ENCODE peak calls at places on chromosome 20, in nine cellular contexts. I is transverse colon, J is fibroblast of lung, K is A549, X is dorsolateral prefrontal cortex, Z is stomach, O is tibial artery, H is mesendoderm, Q is brain microvascular endothelial cell. C is an unnamed sample.
A peak's percentile ranks its signal among the peaks of the same experiment; 100 is the strongest.

GRCh38 chr20:9515761-9516657 is 1.6 kb downstream of the LAMP5 start:
- DNase-seq in I (no peak), Z (no peak), H (peak; percentile 59), K (no peak), J (no peak), Q (no peak), O (no peak), X (no peak), C (no peak)

GRCh38 chr20:56795492-56795891 is 166.4 kb downstream of the TFAP2C start:
- DNase-seq in H (no peak), J (no peak), Q (no peak), O (no peak), X (no peak), I (no peak), Z (no peak), K (no peak), C (no peak)

GRCh38 chr20:64146936-64147451 is 17.3 kb upstream of the MYT1 start:
- DNase-seq in Z (no peak), Q (no peak), H (no peak), K (no peak), I (no peak), X (no peak), J (no peak), O (no peak), C (no peak)

GRCh38 chr20:41249781-41250281 is 67.7 kb downstream of the ZHX3 start:
- DNase-seq in I (no peak), H (peak; percentile 90), Z (no peak), J (peak; percentile 78), K (peak; percentile 24), X (peak; percentile 56), O (no peak), Q (peak; percentile 45), C (no peak)

GRCh38 chr20:61599061-61599930 is 347.2 kb downstream of the CDH4 start:
- DNase-seq in O (no peak), Z (no peak), I (no peak), Q (no peak), H (no peak), J (no peak), X (no peak), K (no peak), C (no peak)

GRCh38 chr20:63520594-63520938 is at the start of gene PPDPF:
- DNase-seq in O (peak; percentile 69), Z (peak; percentile 89), Q (peak; percentile 53), H (peak; percentile 84), J (peak; percentile 80), K (peak; percentile 81), I (peak; percentile 89), X (peak; percentile 70), C (peak; percentile 34)

GRCh38 chr20:642398-643174 is 10.4 kb downstream of the SRXN1 start:
- DNase-seq in H (no peak), I (no peak), K (peak; percentile 43), O (no peak), Z (no peak), Q (no peak), J (no peak), X (peak; percentile 46), C (no peak)

GRCh38 chr20:57810511-57811372 is 100.9 kb upstream of the PMEPA1 start:
- DNase-seq in O (no peak), H (peak; percentile 56), X (no peak), Q (no peak), K (peak; percentile 60), Z (no peak), J (no peak), I (no peak), C (no peak)

GRCh38 chr20:20204326-20204725 is 152.0 kb downstream of the CFAP61 start:
- DNase-seq in J (no peak), K (no peak), H (no peak), Z (no peak), I (no peak), O (no peak), Q (no peak), X (no peak), C (no peak)

DNA sequence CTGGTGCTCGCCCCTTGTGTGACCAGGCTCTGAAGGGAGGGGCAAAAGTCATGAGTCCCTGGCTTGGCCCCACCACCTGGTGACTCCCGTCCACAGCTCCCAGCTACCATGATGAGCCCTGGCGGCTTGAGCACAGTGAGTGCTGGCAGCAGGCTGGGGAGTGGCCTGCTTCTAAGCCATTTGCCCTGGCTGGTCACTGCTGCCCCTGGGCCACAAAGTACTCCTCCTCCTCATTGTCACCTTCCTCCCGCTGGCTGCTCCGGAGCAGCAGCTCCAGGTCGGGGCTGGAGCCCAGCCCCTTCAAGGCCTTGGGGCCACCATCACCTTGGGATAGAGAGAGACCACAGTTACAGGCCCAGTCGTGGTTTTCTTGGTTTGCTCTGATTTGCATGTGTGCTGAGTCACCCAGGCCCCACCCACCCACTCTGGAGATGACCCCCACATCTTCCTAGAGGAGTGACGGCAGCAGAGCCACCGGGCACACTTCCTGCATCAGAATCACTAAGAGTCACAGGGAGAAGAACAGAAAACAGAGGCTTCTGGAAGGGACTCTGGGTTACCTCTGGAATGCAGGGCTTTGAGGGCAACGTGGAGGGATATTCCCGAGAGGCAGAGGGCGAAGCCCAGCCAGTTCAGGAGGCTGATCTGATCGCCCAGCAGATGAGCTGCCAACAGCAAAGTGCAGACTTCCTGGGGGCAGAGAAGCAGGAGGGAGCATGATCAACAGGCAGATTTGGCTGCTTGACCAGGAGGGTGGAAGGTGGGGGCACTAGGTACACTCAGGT is 42.1 kb upstream of the CDH22 start:
- DNase-seq in Z (no peak), Q (peak; percentile 95), K (peak; percentile 62), O (no peak), I (peak; percentile 37), H (peak; percentile 92), J (peak; percentile 92), X (no peak), C (peak; percentile 65)
- H3K27ac ChIP-seq in Z (no peak overlapping the region), Q (peak overlapping the region; percentile 89), K (peak overlapping the region; percentile 49), O (no peak overlapping the region), I (no peak overlapping the region), H (peak overlapping the region; percentile 75), J (peak overlapping the region; percentile 56), X (peak overlapping the region; percentile 71), C (peak overlapping the region; percentile 86)

GRCh38 chr20:32050851-32051556 is 1.0 kb upstream of the HCK start:
- DNase-seq in K (no peak), I (peak; percentile 44), Q (no peak), H (peak; percentile 33), Z (no peak), O (peak; percentile 49), J (no peak), X (no peak), C (no peak)

GRCh38 chr20:32052792-32053362 is 835 bp downstream of the HCK start:
- DNase-seq in Z (peak; percentile 49), O (peak; percentile 44), I (peak; percentile 55), H (no peak), K (no peak), Q (no peak), J (no peak), X (no peak), C (no peak)

GRCh38 chr20:32052090-32052791 is at the start of gene HCK:
- DNase-seq in J (no peak), O (peak; percentile 38), Q (no peak), K (no peak), X (no peak), Z (peak; percentile 29), I (peak; percentile 30), H (no peak), C (no peak)

GRCh38 chr20:32050324-32050723 is 1.7 kb upstream of the HCK start:
- DNase-seq in O (no peak), X (no peak), J (no peak), K (no peak), I (no peak), H (no peak), Z (peak; percentile 8), Q (no peak), C (no peak)

DNA sequence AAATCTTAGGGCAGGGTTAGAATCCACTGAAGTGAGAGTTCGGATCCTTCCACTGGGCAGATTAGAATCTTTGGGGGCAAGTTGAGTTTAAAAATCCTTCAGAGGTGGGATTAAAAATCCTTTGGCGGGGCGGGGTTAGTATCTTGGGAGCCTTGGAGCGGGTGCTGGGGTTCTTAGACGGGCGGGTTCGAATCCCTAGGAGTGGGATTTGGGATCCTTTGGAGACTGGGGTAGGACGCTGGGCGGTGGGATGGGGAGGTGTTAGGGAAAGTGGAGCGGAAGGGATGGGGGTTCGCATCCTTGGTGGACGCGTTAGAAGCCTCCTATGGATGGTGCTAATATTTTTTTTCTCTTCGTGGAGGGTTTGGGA is 337 bp upstream of the HCK start:
- DNase-seq in X (no peak), H (no peak), Q (no peak), K (no peak), Z (no peak), O (no peak), I (no peak), J (no peak), C (no peak)
- H3K4me3 ChIP-seq in X (peak overlapping the region; percentile 29), H (no peak overlapping the region), Q (no peak overlapping the region), K (peak overlapping the region; percentile 42), Z (peak overlapping the region; percentile 40), O (peak overlapping the region; percentile 44), I (no peak overlapping the region), J (no peak overlapping the region), C (no peak overlapping the region)

DNA sequence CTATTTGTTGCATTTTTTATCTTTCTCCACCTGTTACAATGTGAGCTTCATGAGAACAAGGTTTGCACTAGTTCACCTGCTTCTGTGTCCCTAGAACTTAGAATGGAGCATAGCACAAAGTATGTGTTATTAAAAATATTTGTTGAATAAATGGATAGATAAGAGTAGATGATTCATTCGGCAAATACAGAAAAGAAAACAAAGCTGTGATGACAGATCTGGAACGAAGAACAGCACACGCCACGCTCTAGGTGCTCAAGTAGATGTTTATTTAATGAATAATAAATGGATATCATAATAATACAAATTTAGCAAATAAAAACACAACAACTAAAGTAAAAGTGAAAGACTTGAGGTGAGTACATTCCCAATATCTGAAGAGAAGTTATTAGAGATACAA is 273.1 kb downstream of the HAO1 start:
- DNase-seq in J (no peak), H (no peak), Q (peak; percentile 32), X (no peak), Z (no peak), K (peak; percentile 26), O (no peak), I (no peak), C (no peak)
- H3K27ac ChIP-seq in J (no peak overlapping the region), H (no peak overlapping the region), Q (no peak overlapping the region), X (no peak overlapping the region), Z (no peak overlapping the region), K (no peak overlapping the region), O (no peak overlapping the region), I (no peak overlapping the region), C (no peak overlapping the region)

DNA sequence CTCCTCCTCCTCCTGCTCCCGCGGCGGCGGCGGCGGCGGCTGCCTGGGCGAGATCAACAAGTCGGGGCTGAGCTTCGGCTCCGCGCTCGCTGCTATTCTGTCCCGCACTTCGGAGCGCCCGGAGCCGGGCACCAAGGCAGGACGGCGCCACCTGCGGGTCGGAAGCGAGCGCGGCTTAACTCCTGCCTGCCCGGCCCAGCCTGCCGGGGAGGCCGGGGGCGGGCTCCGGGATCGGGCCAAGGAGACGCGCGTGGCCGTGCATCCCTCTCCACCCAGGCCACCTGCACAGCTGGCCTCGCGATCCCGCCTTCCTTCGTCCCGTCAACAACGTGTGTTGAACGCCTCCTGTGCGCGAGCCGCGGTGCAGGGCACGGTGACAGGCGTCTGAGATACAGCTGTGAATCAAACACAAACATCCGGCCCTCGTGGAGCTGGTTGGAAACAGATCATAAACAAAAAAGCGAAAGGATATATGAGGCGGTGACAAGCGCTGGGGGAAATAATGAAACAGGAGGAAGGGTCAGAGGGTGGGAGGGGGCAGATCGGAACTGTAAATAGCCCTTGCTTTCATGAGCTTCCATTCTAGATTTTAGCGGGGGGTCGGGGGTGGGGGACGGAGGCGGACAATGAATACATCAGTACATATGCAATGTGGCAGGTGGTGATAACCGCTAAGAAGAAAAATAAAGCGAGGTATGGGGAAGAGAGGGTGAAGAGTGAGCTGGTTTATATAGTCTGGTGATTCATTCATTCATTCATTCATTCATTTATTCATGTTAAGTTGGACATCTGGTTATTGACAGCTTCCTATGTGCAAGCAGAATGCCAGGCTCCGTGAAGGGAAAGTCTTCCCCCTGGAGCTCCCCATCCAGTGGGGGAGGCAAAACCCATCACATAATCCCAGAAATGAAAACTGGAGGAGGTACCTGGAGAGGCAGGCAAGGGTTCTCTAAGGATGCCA is 2.0 kb upstream of the KCNB1 start:
- DNase-seq in K (peak; percentile 83), X (peak; percentile 62), H (peak; percentile 94), J (peak; percentile 59), Z (peak; percentile 80), Q (peak; percentile 61), I (peak; percentile 76), O (peak; percentile 78), C (peak; percentile 32)
- H3K4me3 ChIP-seq in K (peak overlapping the region; percentile 51), X (peak overlapping the region; percentile 62), H (peak overlapping the region; percentile 19), J (peak overlapping the region; percentile 22), Z (peak overlapping the region; percentile 69), Q (peak overlapping the region; percentile 41), I (peak overlapping the region; percentile 34), O (peak overlapping the region; percentile 61), C (peak overlapping the region; percentile 58)